ENCODE peak calls at places on chromosome 5, in five cellular contexts. One of them, this sample, is unnamed. For H3K4me1, the result is how much of the 10 kb centered on the place peaks cover.

GRCh38 chr5:38434981-38435710 is 121.3 kb downstream of the LIFR start:
- DNase-seq in endothelial cell of umbilical vein: no peak
- DNase-seq in breast epithelium: no peak
- DNase-seq in spleen: no peak
- DNase-seq in SK-N-SH: no peak
- DNase-seq in this sample: no peak

GRCh38 chr5:143806568-143806967 is 5.4 kb upstream of the HMHB1 start:
- DNase-seq in breast epithelium: no peak
- DNase-seq in spleen: no peak
- DNase-seq in SK-N-SH: no peak
- DNase-seq in endothelial cell of umbilical vein: no peak
- DNase-seq in this sample: no peak

GRCh38 chr5:10607023-10607665 is 43.3 kb downstream of the ANKRD33B start:
- DNase-seq in spleen: peak
- DNase-seq in breast epithelium: no peak
- DNase-seq in endothelial cell of umbilical vein: peak
- DNase-seq in SK-N-SH: no peak
- DNase-seq in this sample: peak

GRCh38 chr5:39015743-39016586 is 58.2 kb downstream of the RICTOR start:
- DNase-seq in endothelial cell of umbilical vein: no peak
- DNase-seq in SK-N-SH: no peak
- DNase-seq in breast epithelium: no peak
- DNase-seq in spleen: no peak
- DNase-seq in this sample: no peak

GRCh38 chr5:95938766-95939165 is 22.9 kb downstream of the ELL2 start:
- DNase-seq in endothelial cell of umbilical vein: no peak
- DNase-seq in SK-N-SH: no peak
- DNase-seq in breast epithelium: no peak
- DNase-seq in spleen: no peak
- DNase-seq in this sample: no peak

GRCh38 chr5:140882591-140882899 is 621 bp downstream of the PCDHA13 start:
- DNase-seq in breast epithelium: no peak
- DNase-seq in spleen: no peak
- DNase-seq in endothelial cell of umbilical vein: no peak
- DNase-seq in SK-N-SH: peak
- DNase-seq in this sample: no peak

GRCh38 chr5:53406630-53407316 is 73.7 kb upstream of the FST start:
- DNase-seq in spleen: no peak
- DNase-seq in breast epithelium: no peak
- DNase-seq in SK-N-SH: no peak
- DNase-seq in endothelial cell of umbilical vein: peak
- DNase-seq in this sample: no peak

GRCh38 chr5:79582186-79582585 is 30.1 kb upstream of the TENT2 start:
- DNase-seq in SK-N-SH: no peak
- DNase-seq in endothelial cell of umbilical vein: no peak
- DNase-seq in spleen: no peak
- DNase-seq in breast epithelium: no peak
- DNase-seq in this sample: no peak

GRCh38 chr5:113044776-113045175 is 68.2 kb downstream of the DCP2 start:
- DNase-seq in spleen: no peak
- DNase-seq in endothelial cell of umbilical vein: no peak
- DNase-seq in breast epithelium: no peak
- DNase-seq in SK-N-SH: no peak
- DNase-seq in this sample: no peak

GRCh38 chr5:59300930-59301329 is 592.6 kb downstream of the PDE4D start:
- DNase-seq in spleen: no peak
- DNase-seq in breast epithelium: no peak
- DNase-seq in SK-N-SH: no peak
- DNase-seq in endothelial cell of umbilical vein: no peak
- DNase-seq in this sample: no peak

GRCh38 chr5:107218457-107219193 is 452.1 kb downstream of the EFNA5 start:
- DNase-seq in endothelial cell of umbilical vein: peak
- DNase-seq in spleen: no peak
- DNase-seq in SK-N-SH: no peak
- DNase-seq in breast epithelium: no peak
- DNase-seq in this sample: no peak

GRCh38 chr5:94266170-94266569 is 352.2 kb downstream of the KIAA0825 start:
- DNase-seq in endothelial cell of umbilical vein: no peak
- DNase-seq in breast epithelium: no peak
- DNase-seq in spleen: no peak
- DNase-seq in SK-N-SH: no peak
- DNase-seq in this sample: no peak

GRCh38 chr5:74161171-74161570 is 479.4 kb downstream of the ENC1 start:
- DNase-seq in spleen: no peak
- DNase-seq in endothelial cell of umbilical vein: no peak
- DNase-seq in breast epithelium: no peak
- DNase-seq in SK-N-SH: no peak
- DNase-seq in this sample: no peak

GRCh38 chr5:149062371-149063016 is 368 bp downstream of the SH3TC2 start:
- DNase-seq in SK-N-SH: no peak
- DNase-seq in spleen: no peak
- DNase-seq in endothelial cell of umbilical vein: peak
- DNase-seq in breast epithelium: no peak
- DNase-seq in this sample: peak

GRCh38 chr5:125798311-125798710 is 624.9 kb upstream of the GRAMD2B start:
- DNase-seq in spleen: no peak
- DNase-seq in SK-N-SH: no peak
- DNase-seq in endothelial cell of umbilical vein: peak
- DNase-seq in breast epithelium: no peak
- DNase-seq in this sample: no peak

GRCh38 chr5:6843821-6844220 is 130.6 kb downstream of the TENT4A start:
- DNase-seq in endothelial cell of umbilical vein: no peak
- DNase-seq in breast epithelium: no peak
- DNase-seq in spleen: no peak
- DNase-seq in SK-N-SH: no peak
- DNase-seq in this sample: no peak

GRCh38 chr5:101045689-101046088 is 142.6 kb upstream of the ST8SIA4 start:
- DNase-seq in spleen: no peak
- DNase-seq in SK-N-SH: no peak
- DNase-seq in endothelial cell of umbilical vein: peak
- DNase-seq in breast epithelium: no peak
- DNase-seq in this sample: no peak

GRCh38 chr5:141100243-141100805 is at the start of gene PCDHB3:
- DNase-seq in SK-N-SH: peak
- DNase-seq in spleen: no peak
- DNase-seq in breast epithelium: no peak
- DNase-seq in endothelial cell of umbilical vein: peak
- DNase-seq in this sample: no peak

GRCh38 chr5:13250450-13251291 is 693.8 kb downstream of the DNAH5 start:
- DNase-seq in breast epithelium: no peak
- DNase-seq in SK-N-SH: peak
- DNase-seq in endothelial cell of umbilical vein: peak
- DNase-seq in spleen: no peak
- DNase-seq in this sample: no peak

GRCh38 chr5:75335486-75335885 is 1.5 kb upstream of the HMGCR start:
- DNase-seq in breast epithelium: no peak
- DNase-seq in spleen: no peak
- DNase-seq in endothelial cell of umbilical vein: no peak
- DNase-seq in SK-N-SH: no peak
- DNase-seq in this sample: no peak

GRCh38 chr5:9905661-9906060 is 275.5 kb upstream of the TAS2R1 start:
- DNase-seq in spleen: no peak
- DNase-seq in breast epithelium: no peak
- DNase-seq in endothelial cell of umbilical vein: no peak
- DNase-seq in SK-N-SH: no peak
- DNase-seq in this sample: no peak

GRCh38 chr5:60487885-60488425 is 212.0 kb downstream of the DEPDC1B start:
- DNase-seq in breast epithelium: no peak
- DNase-seq in endothelial cell of umbilical vein: no peak
- DNase-seq in spleen: no peak
- DNase-seq in SK-N-SH: peak
- DNase-seq in this sample: peak

GRCh38 chr5:31225118-31225517 is 31.6 kb downstream of the CDH6 start:
- DNase-seq in SK-N-SH: no peak
- DNase-seq in spleen: no peak
- DNase-seq in breast epithelium: no peak
- DNase-seq in endothelial cell of umbilical vein: no peak
- DNase-seq in this sample: no peak

GRCh38 chr5:59746261-59746765 is 147.2 kb downstream of the PDE4D start:
- DNase-seq in SK-N-SH: no peak
- DNase-seq in endothelial cell of umbilical vein: peak
- DNase-seq in spleen: no peak
- DNase-seq in breast epithelium: no peak
- DNase-seq in this sample: no peak

GRCh38 chr5:38827525-38827924 is 18.3 kb upstream of the OSMR start:
- DNase-seq in SK-N-SH: no peak
- DNase-seq in breast epithelium: no peak
- DNase-seq in spleen: no peak
- DNase-seq in endothelial cell of umbilical vein: no peak
- DNase-seq in this sample: no peak

GRCh38 chr5:40485021-40485998 is 194.4 kb upstream of the PTGER4 start:
- DNase-seq in spleen: no peak
- DNase-seq in endothelial cell of umbilical vein: no peak
- DNase-seq in SK-N-SH: no peak
- DNase-seq in breast epithelium: no peak
- DNase-seq in this sample: no peak

GRCh38 chr5:180915924-180916323 is 17.0 kb downstream of the BTNL8 start:
- DNase-seq in spleen: no peak
- DNase-seq in breast epithelium: no peak
- DNase-seq in endothelial cell of umbilical vein: no peak
- DNase-seq in SK-N-SH: no peak
- DNase-seq in this sample: no peak

GRCh38 chr5:87541033-87541432 is 128.3 kb upstream of the CCNH start:
- DNase-seq in breast epithelium: peak
- DNase-seq in SK-N-SH: peak
- DNase-seq in endothelial cell of umbilical vein: peak
- DNase-seq in spleen: no peak
- DNase-seq in this sample: peak

GRCh38 chr5:132849347-132849746 is 16.9 kb downstream of the GDF9 start:
- DNase-seq in spleen: no peak
- DNase-seq in endothelial cell of umbilical vein: no peak
- DNase-seq in breast epithelium: no peak
- DNase-seq in SK-N-SH: no peak
- DNase-seq in this sample: no peak
- H3K4me1 ChIP-seq in spleen: under half
- H3K4me1 ChIP-seq in endothelial cell of umbilical vein: under half
- H3K4me1 ChIP-seq in breast epithelium: under half
- H3K4me1 ChIP-seq in SK-N-SH: under half
- H3K4me1 ChIP-seq in this sample: under half

GRCh38 chr5:147507480-147508126 is 2.3 kb downstream of the DPYSL3 start:
- DNase-seq in endothelial cell of umbilical vein: peak
- DNase-seq in spleen: no peak
- DNase-seq in SK-N-SH: no peak
- DNase-seq in breast epithelium: no peak
- DNase-seq in this sample: peak

GRCh38 chr5:147510885-147511284 is 1.0 kb upstream of the DPYSL3 start:
- DNase-seq in SK-N-SH: no peak
- DNase-seq in breast epithelium: no peak
- DNase-seq in endothelial cell of umbilical vein: no peak
- DNase-seq in spleen: no peak
- DNase-seq in this sample: no peak

GRCh38 chr5:147508711-147509040 is 1.2 kb downstream of the DPYSL3 start:
- DNase-seq in SK-N-SH: no peak
- DNase-seq in spleen: no peak
- DNase-seq in endothelial cell of umbilical vein: peak
- DNase-seq in breast epithelium: no peak
- DNase-seq in this sample: no peak

GRCh38 chr5:147509041-147509709 is 693 bp downstream of the DPYSL3 start:
- DNase-seq in spleen: peak
- DNase-seq in SK-N-SH: peak
- DNase-seq in breast epithelium: peak
- DNase-seq in endothelial cell of umbilical vein: no peak
- DNase-seq in this sample: peak

DNA sequence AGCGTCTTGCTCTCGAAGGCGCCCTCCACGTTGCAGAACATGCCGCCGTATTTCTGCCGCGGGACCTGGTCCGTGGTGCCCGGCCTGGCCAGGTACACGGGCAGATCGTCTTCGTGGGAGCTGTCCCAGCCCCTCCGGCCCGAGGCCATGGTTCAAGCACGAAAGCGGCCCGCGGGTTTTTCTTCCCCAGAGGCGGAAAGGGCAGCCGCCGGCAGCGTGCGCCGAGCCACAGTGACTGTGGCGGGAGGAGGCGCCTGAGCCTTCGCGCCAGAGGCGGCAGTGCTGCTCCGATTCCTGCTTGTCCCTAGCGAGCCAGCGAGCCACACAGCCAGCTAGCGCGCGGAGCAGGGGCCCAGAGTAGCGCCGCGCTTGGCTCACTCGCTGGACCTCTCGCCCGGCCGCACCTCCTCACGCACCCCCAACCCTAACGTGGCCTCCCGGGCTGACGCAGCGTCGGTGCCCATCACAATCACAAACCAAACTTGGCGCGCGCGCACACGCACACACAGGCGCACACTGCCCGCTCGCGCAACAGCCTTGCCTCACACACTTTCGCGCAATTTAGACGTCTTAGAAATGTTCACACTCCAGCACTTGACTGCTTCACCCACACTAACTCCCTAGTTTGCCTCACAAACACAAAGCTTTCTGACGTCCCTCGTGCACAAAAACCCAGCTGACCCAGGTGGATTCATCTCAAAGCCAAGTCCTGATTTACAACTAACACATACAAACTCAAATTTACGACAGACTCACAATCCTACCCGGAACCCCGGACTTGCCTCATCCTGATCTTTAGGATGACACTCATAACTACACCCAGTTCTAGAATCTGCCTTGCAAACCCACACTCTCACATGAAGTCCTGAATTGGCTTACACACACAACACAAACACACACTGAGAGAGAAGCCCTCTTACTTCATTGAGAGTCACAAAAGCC is at the start of gene DPYSL3:
- DNase-seq in breast epithelium: peak
- DNase-seq in endothelial cell of umbilical vein: peak
- DNase-seq in SK-N-SH: peak
- DNase-seq in spleen: peak
- DNase-seq in this sample: peak
- TF ChIP-seq POLR2AphosphoS5 in breast epithelium: peak
- TF ChIP-seq POLR2AphosphoS5 in endothelial cell of umbilical vein: peak
- TF ChIP-seq POLR2AphosphoS5 in SK-N-SH: peak
- TF ChIP-seq POLR2AphosphoS5 in spleen: peak
- TF ChIP-seq POLR2AphosphoS5 in this sample: peak

GRCh38 chr5:15594922-15595568 is 95.1 kb downstream of the FBXL7 start:
- DNase-seq in spleen: no peak
- DNase-seq in endothelial cell of umbilical vein: no peak
- DNase-seq in breast epithelium: no peak
- DNase-seq in SK-N-SH: no peak
- DNase-seq in this sample: no peak
- TF ChIP-seq CTCF in spleen: no peak
- TF ChIP-seq CTCF in endothelial cell of umbilical vein: no peak
- TF ChIP-seq CTCF in breast epithelium: no peak
- TF ChIP-seq CTCF in SK-N-SH: no peak
- TF ChIP-seq CTCF in this sample: no peak

GRCh38 chr5:56845904-56846479 is 30.6 kb downstream of the MAP3K1 start:
- DNase-seq in SK-N-SH: no peak
- DNase-seq in endothelial cell of umbilical vein: no peak
- DNase-seq in spleen: no peak
- DNase-seq in breast epithelium: no peak
- DNase-seq in this sample: no peak

GRCh38 chr5:56840597-56840996 is 25.2 kb downstream of the MAP3K1 start:
- DNase-seq in endothelial cell of umbilical vein: no peak
- DNase-seq in SK-N-SH: no peak
- DNase-seq in breast epithelium: no peak
- DNase-seq in spleen: no peak
- DNase-seq in this sample: no peak

GRCh38 chr5:56849671-56850070 is 34.3 kb downstream of the MAP3K1 start:
- DNase-seq in endothelial cell of umbilical vein: no peak
- DNase-seq in SK-N-SH: no peak
- DNase-seq in breast epithelium: no peak
- DNase-seq in spleen: no peak
- DNase-seq in this sample: no peak

GRCh38 chr5:56848206-56848605 is 32.9 kb downstream of the MAP3K1 start:
- DNase-seq in SK-N-SH: peak
- DNase-seq in endothelial cell of umbilical vein: peak
- DNase-seq in breast epithelium: no peak
- DNase-seq in spleen: no peak
- DNase-seq in this sample: no peak

GRCh38 chr5:56845277-56845676 is 29.9 kb downstream of the MAP3K1 start:
- DNase-seq in spleen: no peak
- DNase-seq in SK-N-SH: no peak
- DNase-seq in endothelial cell of umbilical vein: no peak
- DNase-seq in breast epithelium: no peak
- DNase-seq in this sample: no peak
- H3K4me1 ChIP-seq in spleen: half or more
- H3K4me1 ChIP-seq in SK-N-SH: under half
- H3K4me1 ChIP-seq in endothelial cell of umbilical vein: under half
- H3K4me1 ChIP-seq in breast epithelium: under half
- H3K4me1 ChIP-seq in this sample: under half